ENCODE peak calls at places on chromosomes 4 and X, in six cellular contexts. G, U, T, B, N and I are unnamed samples.

GRCh38 chr4:66577922-66578321 is 907.6 kb upstream of the EPHA5 start:
- DNase-seq in T (no peak), B (no peak), G (no peak), U (no peak), N (no peak), I (no peak)

GRCh38 chr4:172485007-172485406 is 671.8 kb downstream of the GALNTL6 start:
- DNase-seq in U (no peak), T (no peak), G (no peak), B (no peak), N (no peak), I (no peak)

GRCh38 chr4:3304831-3305609 is 12.2 kb downstream of the RGS12 start:
- DNase-seq in U (peak), T (no peak), G (no peak), N (peak), B (no peak), I (no peak)

GRCh38 chr4:155811171-155811570 is 52.4 kb downstream of the GUCY1B1 start:
- DNase-seq in N (no peak), B (no peak), U (no peak), G (no peak), T (no peak), I (no peak)

GRCh38 chrX:13816899-13817298 is at the start of gene GPM6B:
- DNase-seq in U (no peak), T (no peak), G (no peak), B (no peak), N (no peak), I (no peak)

GRCh38 chr4:76354517-76355473 is 48.3 kb downstream of the STBD1 start:
- DNase-seq in T (no peak), G (no peak), B (no peak), U (no peak), N (peak), I (no peak)

GRCh38 chr4:109022941-109023340 is 260.1 kb upstream of the ETNPPL start:
- DNase-seq in T (no peak), U (no peak), B (no peak), G (no peak), N (no peak), I (no peak)

GRCh38 chr4:3414421-3415279 is 27.1 kb upstream of the HGFAC start:
- DNase-seq in N (no peak), T (no peak), U (no peak), B (no peak), G (no peak), I (no peak)

GRCh38 chrX:107626481-107626880 is 1.8 kb upstream of the PRPS1 start:
- DNase-seq in B (no peak), G (no peak), U (no peak), T (peak), N (no peak), I (no peak)

GRCh38 chrX:87583679-87584078 is 66.1 kb downstream of the KLHL4 start:
- DNase-seq in G (no peak), U (no peak), B (no peak), N (no peak), T (peak), I (no peak)

GRCh38 chr4:6458528-6458927 is 13.9 kb downstream of the PPP2R2C start:
- DNase-seq in G (no peak), B (no peak), T (no peak), N (no peak), U (no peak), I (no peak)

GRCh38 chrX:111151764-111152163 is 55.8 kb downstream of the PAK3 start:
- DNase-seq in G (no peak), B (peak), N (no peak), T (no peak), U (no peak), I (no peak)

GRCh38 chr4:78286281-78286680 is 229.2 kb downstream of the FRAS1 start:
- DNase-seq in N (no peak), G (no peak), T (no peak), B (no peak), U (no peak), I (no peak)

GRCh38 chr4:43339435-43339834 is 446.9 kb downstream of the GRXCR1 start:
- DNase-seq in G (no peak), B (peak), N (no peak), T (no peak), U (no peak), I (no peak)

GRCh38 chr4:79855081-79855480 is 217.9 kb downstream of the ANTXR2 start:
- DNase-seq in U (no peak), T (no peak), B (no peak), N (no peak), G (no peak), I (no peak)

GRCh38 chr4:133146574-133147198 is 2.4 kb upstream of the PCDH10 start:
- DNase-seq in B (no peak), T (peak), U (no peak), N (no peak), G (no peak), I (no peak)

GRCh38 chrX:40154853-40155616 is 57.3 kb upstream of the BCOR start:
- DNase-seq in T (peak), B (no peak), N (peak), U (peak), G (no peak), I (peak)

GRCh38 chrX:153392642-153393321 is 8.4 kb downstream of the PNMA6E start:
- DNase-seq in T (no peak), U (no peak), B (no peak), G (no peak), N (no peak), I (no peak)

GRCh38 chrX:115330498-115331138 is 41.1 kb downstream of the LUZP4 start:
- DNase-seq in B (no peak), T (peak), G (no peak), U (no peak), N (no peak), I (peak)